ENCODE peak calls at places on chromosomes 11 and 22, in seven cellular contexts. One of them, this sample, is unnamed.

GRCh38 chr11:68056317-68057285 is 17.8 kb downstream of the TCIRG1 start:
- DNase-seq in activated CD4-positive, alpha-beta T cell treated with anti-CD3 and anti-CD28 coated beads, Interleukin-2, amount 50 U/mL, for 48 hours: no peak
- DNase-seq in cardiac septum: no peak
- DNase-seq in adrenal gland: no peak
- DNase-seq in G401: no peak
- DNase-seq in AML-193: no peak
- DNase-seq in stimulated activated CD4-positive, alpha-beta T cell treated with anti-CD3 and anti-CD28 coated beads, TNF-alpha, amount 100 ng/mL, for 4 hours: no peak
- DNase-seq in this sample: no peak

GRCh38 chr11:46472662-46472994 is 81.1 kb upstream of the CHRM4 start:
- DNase-seq in activated CD4-positive, alpha-beta T cell treated with anti-CD3 and anti-CD28 coated beads, Interleukin-2, amount 50 U/mL, for 48 hours: no peak
- DNase-seq in cardiac septum: no peak
- DNase-seq in adrenal gland: peak
- DNase-seq in G401: no peak
- DNase-seq in AML-193: no peak
- DNase-seq in stimulated activated CD4-positive, alpha-beta T cell treated with anti-CD3 and anti-CD28 coated beads, TNF-alpha, amount 100 ng/mL, for 4 hours: no peak
- DNase-seq in this sample: peak

GRCh38 chr11:13713982-13714381 is 45.5 kb downstream of the FAR1 start:
- DNase-seq in activated CD4-positive, alpha-beta T cell treated with anti-CD3 and anti-CD28 coated beads, Interleukin-2, amount 50 U/mL, for 48 hours: no peak
- DNase-seq in cardiac septum: no peak
- DNase-seq in adrenal gland: no peak
- DNase-seq in G401: no peak
- DNase-seq in AML-193: no peak
- DNase-seq in stimulated activated CD4-positive, alpha-beta T cell treated with anti-CD3 and anti-CD28 coated beads, TNF-alpha, amount 100 ng/mL, for 4 hours: no peak
- DNase-seq in this sample: no peak

GRCh38 chr11:6755303-6755952 is 16.3 kb downstream of the OR2AG2 start:
- DNase-seq in activated CD4-positive, alpha-beta T cell treated with anti-CD3 and anti-CD28 coated beads, Interleukin-2, amount 50 U/mL, for 48 hours: peak
- DNase-seq in cardiac septum: no peak
- DNase-seq in adrenal gland: peak
- DNase-seq in G401: peak
- DNase-seq in AML-193: peak
- DNase-seq in stimulated activated CD4-positive, alpha-beta T cell treated with anti-CD3 and anti-CD28 coated beads, TNF-alpha, amount 100 ng/mL, for 4 hours: no peak
- DNase-seq in this sample: no peak

GRCh38 chr22:44648821-44649566 is 53.0 kb upstream of the PRR5 start:
- DNase-seq in activated CD4-positive, alpha-beta T cell treated with anti-CD3 and anti-CD28 coated beads, Interleukin-2, amount 50 U/mL, for 48 hours: no peak
- DNase-seq in cardiac septum: peak
- DNase-seq in adrenal gland: peak
- DNase-seq in G401: no peak
- DNase-seq in AML-193: no peak
- DNase-seq in stimulated activated CD4-positive, alpha-beta T cell treated with anti-CD3 and anti-CD28 coated beads, TNF-alpha, amount 100 ng/mL, for 4 hours: no peak
- DNase-seq in this sample: no peak

GRCh38 chr11:48116843-48117242 is 99.8 kb upstream of the OR4B1 start:
- DNase-seq in activated CD4-positive, alpha-beta T cell treated with anti-CD3 and anti-CD28 coated beads, Interleukin-2, amount 50 U/mL, for 48 hours: no peak
- DNase-seq in cardiac septum: no peak
- DNase-seq in adrenal gland: no peak
- DNase-seq in G401: no peak
- DNase-seq in AML-193: peak
- DNase-seq in stimulated activated CD4-positive, alpha-beta T cell treated with anti-CD3 and anti-CD28 coated beads, TNF-alpha, amount 100 ng/mL, for 4 hours: no peak
- DNase-seq in this sample: peak

GRCh38 chr11:126214446-126215240 is 3.1 kb downstream of the FAM118B start:
- DNase-seq in activated CD4-positive, alpha-beta T cell treated with anti-CD3 and anti-CD28 coated beads, Interleukin-2, amount 50 U/mL, for 48 hours: no peak
- DNase-seq in cardiac septum: no peak
- DNase-seq in adrenal gland: no peak
- DNase-seq in G401: no peak
- DNase-seq in AML-193: no peak
- DNase-seq in stimulated activated CD4-positive, alpha-beta T cell treated with anti-CD3 and anti-CD28 coated beads, TNF-alpha, amount 100 ng/mL, for 4 hours: no peak
- DNase-seq in this sample: no peak

GRCh38 chr11:120067361-120068113 is 70.4 kb downstream of the TRIM29 start:
- DNase-seq in activated CD4-positive, alpha-beta T cell treated with anti-CD3 and anti-CD28 coated beads, Interleukin-2, amount 50 U/mL, for 48 hours: no peak
- DNase-seq in cardiac septum: no peak
- DNase-seq in adrenal gland: no peak
- DNase-seq in G401: no peak
- DNase-seq in AML-193: no peak
- DNase-seq in stimulated activated CD4-positive, alpha-beta T cell treated with anti-CD3 and anti-CD28 coated beads, TNF-alpha, amount 100 ng/mL, for 4 hours: no peak
- DNase-seq in this sample: no peak

GRCh38 chr11:200224-201003 is 6.8 kb downstream of the BET1L start:
- DNase-seq in activated CD4-positive, alpha-beta T cell treated with anti-CD3 and anti-CD28 coated beads, Interleukin-2, amount 50 U/mL, for 48 hours: no peak
- DNase-seq in cardiac septum: peak
- DNase-seq in adrenal gland: peak
- DNase-seq in G401: no peak
- DNase-seq in AML-193: no peak
- DNase-seq in stimulated activated CD4-positive, alpha-beta T cell treated with anti-CD3 and anti-CD28 coated beads, TNF-alpha, amount 100 ng/mL, for 4 hours: no peak
- DNase-seq in this sample: no peak

GRCh38 chr11:35142481-35143207 is 3.7 kb downstream of the CD44 start:
- DNase-seq in activated CD4-positive, alpha-beta T cell treated with anti-CD3 and anti-CD28 coated beads, Interleukin-2, amount 50 U/mL, for 48 hours: peak
- DNase-seq in cardiac septum: no peak
- DNase-seq in adrenal gland: no peak
- DNase-seq in G401: no peak
- DNase-seq in AML-193: peak
- DNase-seq in stimulated activated CD4-positive, alpha-beta T cell treated with anti-CD3 and anti-CD28 coated beads, TNF-alpha, amount 100 ng/mL, for 4 hours: no peak
- DNase-seq in this sample: peak